ENCODE peak calls at places on chromosomes 1 and 21, in eight cellular contexts. One of them, this sample, is unnamed.

GRCh38 chr21:44871576-44872265 is 1.8 kb downstream of the PTTG1IP start:
- DNase-seq in iPS-NIHi11: no peak
- DNase-seq in DMS 273 treated with DMSO at 0.1 percent for 48 hours: no peak
- DNase-seq in cerebellar nuclear complex: no peak
- DNase-seq in GM19239: no peak
- DNase-seq in foreskin fibroblast: peak
- DNase-seq in A549: no peak
- DNase-seq in globus pallidus: peak
- DNase-seq in this sample: no peak

GRCh38 chr1:25875856-25876692 is 566 bp upstream of the PAQR7 start:
- DNase-seq in iPS-NIHi11: peak
- DNase-seq in DMS 273 treated with DMSO at 0.1 percent for 48 hours: no peak
- DNase-seq in cerebellar nuclear complex: no peak
- DNase-seq in GM19239: no peak
- DNase-seq in foreskin fibroblast: no peak
- DNase-seq in A549: no peak
- DNase-seq in globus pallidus: no peak
- DNase-seq in this sample: no peak

GRCh38 chr1:66434096-66434495 is 99.9 kb upstream of the SGIP1 start:
- DNase-seq in iPS-NIHi11: no peak
- DNase-seq in DMS 273 treated with DMSO at 0.1 percent for 48 hours: no peak
- DNase-seq in cerebellar nuclear complex: no peak
- DNase-seq in GM19239: no peak
- DNase-seq in foreskin fibroblast: peak
- DNase-seq in A549: no peak
- DNase-seq in globus pallidus: no peak
- DNase-seq in this sample: no peak

GRCh38 chr1:67060811-67061218 is 6.9 kb upstream of the SLC35D1 start:
- DNase-seq in iPS-NIHi11: no peak
- DNase-seq in DMS 273 treated with DMSO at 0.1 percent for 48 hours: no peak
- DNase-seq in cerebellar nuclear complex: no peak
- DNase-seq in GM19239: no peak
- DNase-seq in foreskin fibroblast: peak
- DNase-seq in A549: peak
- DNase-seq in globus pallidus: no peak
- DNase-seq in this sample: no peak

GRCh38 chr1:159459551-159459950 is 20.0 kb downstream of the OR10J1 start:
- DNase-seq in iPS-NIHi11: no peak
- DNase-seq in DMS 273 treated with DMSO at 0.1 percent for 48 hours: no peak
- DNase-seq in cerebellar nuclear complex: no peak
- DNase-seq in GM19239: no peak
- DNase-seq in foreskin fibroblast: no peak
- DNase-seq in A549: no peak
- DNase-seq in globus pallidus: no peak
- DNase-seq in this sample: no peak

GRCh38 chr1:59604191-59604590 is 210.6 kb upstream of the HOOK1 start:
- DNase-seq in iPS-NIHi11: no peak
- DNase-seq in DMS 273 treated with DMSO at 0.1 percent for 48 hours: no peak
- DNase-seq in cerebellar nuclear complex: no peak
- DNase-seq in GM19239: no peak
- DNase-seq in foreskin fibroblast: peak
- DNase-seq in A549: no peak
- DNase-seq in globus pallidus: no peak
- DNase-seq in this sample: no peak

GRCh38 chr21:42061866-42062542 is 9.1 kb upstream of the UMODL1 start:
- DNase-seq in iPS-NIHi11: no peak
- DNase-seq in DMS 273 treated with DMSO at 0.1 percent for 48 hours: no peak
- DNase-seq in cerebellar nuclear complex: no peak
- DNase-seq in GM19239: no peak
- DNase-seq in foreskin fibroblast: no peak
- DNase-seq in A549: no peak
- DNase-seq in globus pallidus: no peak
- DNase-seq in this sample: no peak

GRCh38 chr1:96966536-96967138 is 245.1 kb downstream of the PTBP2 start:
- DNase-seq in iPS-NIHi11: peak
- DNase-seq in DMS 273 treated with DMSO at 0.1 percent for 48 hours: peak
- DNase-seq in cerebellar nuclear complex: no peak
- DNase-seq in GM19239: peak
- DNase-seq in foreskin fibroblast: peak
- DNase-seq in A549: peak
- DNase-seq in globus pallidus: peak
- DNase-seq in this sample: peak

GRCh38 chr1:188778578-188778977 is 1699.1 kb downstream of the BRINP3 start:
- DNase-seq in iPS-NIHi11: no peak
- DNase-seq in DMS 273 treated with DMSO at 0.1 percent for 48 hours: no peak
- DNase-seq in cerebellar nuclear complex: no peak
- DNase-seq in GM19239: no peak
- DNase-seq in foreskin fibroblast: peak
- DNase-seq in A549: no peak
- DNase-seq in globus pallidus: no peak
- DNase-seq in this sample: no peak

GRCh38 chr21:17139696-17140095 is 373.1 kb upstream of the CXADR start:
- DNase-seq in iPS-NIHi11: no peak
- DNase-seq in DMS 273 treated with DMSO at 0.1 percent for 48 hours: no peak
- DNase-seq in cerebellar nuclear complex: no peak
- DNase-seq in GM19239: no peak
- DNase-seq in foreskin fibroblast: no peak
- DNase-seq in A549: no peak
- DNase-seq in globus pallidus: no peak
- DNase-seq in this sample: no peak

GRCh38 chr1:170893655-170894297 is 41.6 kb upstream of the MROH9 start:
- DNase-seq in iPS-NIHi11: no peak
- DNase-seq in DMS 273 treated with DMSO at 0.1 percent for 48 hours: no peak
- DNase-seq in cerebellar nuclear complex: no peak
- DNase-seq in GM19239: no peak
- DNase-seq in foreskin fibroblast: peak
- DNase-seq in A549: no peak
- DNase-seq in globus pallidus: no peak
- DNase-seq in this sample: no peak

GRCh38 chr1:115922806-115923205 is 53.5 kb upstream of the SLC22A15 start:
- DNase-seq in iPS-NIHi11: no peak
- DNase-seq in DMS 273 treated with DMSO at 0.1 percent for 48 hours: no peak
- DNase-seq in cerebellar nuclear complex: no peak
- DNase-seq in GM19239: no peak
- DNase-seq in foreskin fibroblast: no peak
- DNase-seq in A549: no peak
- DNase-seq in globus pallidus: no peak
- DNase-seq in this sample: no peak

GRCh38 chr1:151620286-151620685 is 8.4 kb downstream of the SNX27 start:
- DNase-seq in iPS-NIHi11: no peak
- DNase-seq in DMS 273 treated with DMSO at 0.1 percent for 48 hours: no peak
- DNase-seq in cerebellar nuclear complex: no peak
- DNase-seq in GM19239: no peak
- DNase-seq in foreskin fibroblast: no peak
- DNase-seq in A549: no peak
- DNase-seq in globus pallidus: no peak
- DNase-seq in this sample: no peak

GRCh38 chr1:170067253-170067819 is 7.2 kb downstream of the KIFAP3 start:
- DNase-seq in iPS-NIHi11: no peak
- DNase-seq in DMS 273 treated with DMSO at 0.1 percent for 48 hours: no peak
- DNase-seq in cerebellar nuclear complex: no peak
- DNase-seq in GM19239: no peak
- DNase-seq in foreskin fibroblast: no peak
- DNase-seq in A549: no peak
- DNase-seq in globus pallidus: no peak
- DNase-seq in this sample: no peak

GRCh38 chr21:14482165-14482564 is 64.0 kb downstream of the SAMSN1 start:
- DNase-seq in iPS-NIHi11: no peak
- DNase-seq in DMS 273 treated with DMSO at 0.1 percent for 48 hours: no peak
- DNase-seq in cerebellar nuclear complex: no peak
- DNase-seq in GM19239: no peak
- DNase-seq in foreskin fibroblast: no peak
- DNase-seq in A549: no peak
- DNase-seq in globus pallidus: no peak
- DNase-seq in this sample: no peak

GRCh38 chr21:42923553-42924432 is 1.6 kb downstream of the ERVH48-1 start:
- DNase-seq in iPS-NIHi11: peak
- DNase-seq in DMS 273 treated with DMSO at 0.1 percent for 48 hours: peak
- DNase-seq in cerebellar nuclear complex: peak
- DNase-seq in GM19239: peak
- DNase-seq in foreskin fibroblast: peak
- DNase-seq in A549: peak
- DNase-seq in globus pallidus: peak
- DNase-seq in this sample: peak

GRCh38 chr1:192702212-192702993 is 66.5 kb downstream of the RGS13 start:
- DNase-seq in iPS-NIHi11: no peak
- DNase-seq in DMS 273 treated with DMSO at 0.1 percent for 48 hours: no peak
- DNase-seq in cerebellar nuclear complex: no peak
- DNase-seq in GM19239: no peak
- DNase-seq in foreskin fibroblast: peak
- DNase-seq in A549: peak
- DNase-seq in globus pallidus: no peak
- DNase-seq in this sample: no peak

GRCh38 chr1:59505596-59506028 is 208.7 kb downstream of the FGGY start:
- DNase-seq in iPS-NIHi11: no peak
- DNase-seq in DMS 273 treated with DMSO at 0.1 percent for 48 hours: no peak
- DNase-seq in cerebellar nuclear complex: no peak
- DNase-seq in GM19239: no peak
- DNase-seq in foreskin fibroblast: no peak
- DNase-seq in A549: no peak
- DNase-seq in globus pallidus: no peak
- DNase-seq in this sample: no peak

GRCh38 chr1:27872802-27873665 is 690 bp downstream of the THEMIS2 start:
- DNase-seq in iPS-NIHi11: peak
- DNase-seq in DMS 273 treated with DMSO at 0.1 percent for 48 hours: peak
- DNase-seq in cerebellar nuclear complex: no peak
- DNase-seq in GM19239: no peak
- DNase-seq in foreskin fibroblast: peak
- DNase-seq in A549: no peak
- DNase-seq in globus pallidus: no peak
- DNase-seq in this sample: peak

GRCh38 chr1:46682064-46682463 is 10.4 kb downstream of the TEX38 start:
- DNase-seq in iPS-NIHi11: no peak
- DNase-seq in DMS 273 treated with DMSO at 0.1 percent for 48 hours: no peak
- DNase-seq in cerebellar nuclear complex: no peak
- DNase-seq in GM19239: no peak
- DNase-seq in foreskin fibroblast: no peak
- DNase-seq in A549: no peak
- DNase-seq in globus pallidus: no peak
- DNase-seq in this sample: no peak

GRCh38 chr1:246791303-246791918 is 67.2 kb downstream of the SCCPDH start:
- DNase-seq in iPS-NIHi11: peak
- DNase-seq in DMS 273 treated with DMSO at 0.1 percent for 48 hours: no peak
- DNase-seq in cerebellar nuclear complex: no peak
- DNase-seq in GM19239: no peak
- DNase-seq in foreskin fibroblast: no peak
- DNase-seq in A549: no peak
- DNase-seq in globus pallidus: no peak
- DNase-seq in this sample: no peak

GRCh38 chr1:27598902-27599528 is 4.9 kb downstream of the AHDC1 start:
- DNase-seq in iPS-NIHi11: no peak
- DNase-seq in DMS 273 treated with DMSO at 0.1 percent for 48 hours: no peak
- DNase-seq in cerebellar nuclear complex: no peak
- DNase-seq in GM19239: no peak
- DNase-seq in foreskin fibroblast: peak
- DNase-seq in A549: no peak
- DNase-seq in globus pallidus: peak
- DNase-seq in this sample: no peak

GRCh38 chr1:61170328-61171238 is 88.2 kb downstream of the NFIA start:
- DNase-seq in iPS-NIHi11: no peak
- DNase-seq in DMS 273 treated with DMSO at 0.1 percent for 48 hours: no peak
- DNase-seq in cerebellar nuclear complex: no peak
- DNase-seq in GM19239: no peak
- DNase-seq in foreskin fibroblast: peak
- DNase-seq in A549: no peak
- DNase-seq in globus pallidus: no peak
- DNase-seq in this sample: no peak

GRCh38 chr1:7284839-7285435 is 486.2 kb upstream of the VAMP3 start:
- DNase-seq in iPS-NIHi11: no peak
- DNase-seq in DMS 273 treated with DMSO at 0.1 percent for 48 hours: no peak
- DNase-seq in cerebellar nuclear complex: no peak
- DNase-seq in GM19239: no peak
- DNase-seq in foreskin fibroblast: no peak
- DNase-seq in A549: no peak
- DNase-seq in globus pallidus: no peak
- DNase-seq in this sample: no peak